ENCODE peak calls at places on chromosome X, in seven cellular contexts. U, G, X, H, W, A and N are unnamed samples.

GRCh38 chrX:44507292-44507691 is 35.4 kb downstream of the FUNDC1 start:
- DNase-seq in W (no peak), A (no peak), X (no peak), U (no peak), H (no peak), G (no peak), N (no peak)

GRCh38 chrX:6965729-6966128 is 181.8 kb upstream of the STS start:
- DNase-seq in G (no peak), W (no peak), U (no peak), X (no peak), A (no peak), H (no peak), N (no peak)

GRCh38 chrX:109936114-109936513 is 66.8 kb upstream of the TMEM164 start:
- DNase-seq in U (no peak), W (no peak), G (no peak), A (no peak), X (no peak), H (no peak), N (peak)

GRCh38 chrX:69231903-69232302 is 66.7 kb upstream of the PJA1 start:
- DNase-seq in A (no peak), H (peak), G (no peak), W (no peak), U (peak), X (no peak), N (no peak)

GRCh38 chrX:19670321-19670750 is 155.0 kb upstream of the MAP3K15 start:
- DNase-seq in U (peak), G (no peak), X (no peak), H (peak), A (no peak), W (no peak), N (peak)

GRCh38 chrX:15616531-15616930 is 15.8 kb upstream of the ACE2 start:
- DNase-seq in X (no peak), W (no peak), A (no peak), G (no peak), H (no peak), U (no peak), N (no peak)

GRCh38 chrX:16185725-16186136 is 18.4 kb downstream of the MAGEB17 start:
- DNase-seq in W (peak), G (no peak), U (peak), A (no peak), H (no peak), X (no peak), N (peak)

GRCh38 chrX:120380699-120381098 is 18.8 kb downstream of the ATP1B4 start:
- DNase-seq in A (no peak), G (no peak), U (peak), H (no peak), W (peak), X (no peak), N (no peak)

GRCh38 chrX:65300104-65300809 is 234.3 kb downstream of the LAS1L start:
- DNase-seq in H (no peak), X (no peak), W (no peak), G (no peak), A (no peak), U (no peak), N (no peak)

GRCh38 chrX:1294301-1295067 is 25.9 kb downstream of the CSF2RA start:
- DNase-seq in U (no peak), G (no peak), H (no peak), A (no peak), W (no peak), X (no peak), N (no peak)